ENCODE peak calls at places on chromosome 12, in eight cellular contexts. J is endodermal cell, B is cardiac muscle cell, L is right lobe of liver, Z is stomach, D is H7, K is OCI-LY7, T is pancreas. N is an unnamed sample.
A peak's percentile ranks its signal among the peaks of the same experiment; 100 is the strongest.

GRCh38 chr12:57889541-57889989 is 43.0 kb upstream of the CTDSP2 start:
- DNase-seq in J (peak; percentile 71), L (no peak), K (no peak), D (peak; percentile 43), Z (no peak), B (no peak), T (no peak), N (no peak)

GRCh38 chr12:52629251-52630103 is 11.1 kb upstream of the KRT73 start:
- DNase-seq in Z (no peak), J (peak; percentile 26), D (no peak), B (no peak), T (no peak), L (no peak), K (no peak), N (no peak)

GRCh38 chr12:4824415-4824814 is 85.3 kb upstream of the KCNA1 start:
- DNase-seq in L (no peak), B (no peak), J (no peak), K (no peak), D (no peak), Z (no peak), T (no peak), N (peak; percentile 45)

GRCh38 chr12:67193705-67194104 is 75.5 kb upstream of the CAND1 start:
- DNase-seq in B (peak; percentile 77), K (peak; percentile 11), Z (no peak), J (peak; percentile 89), L (no peak), T (no peak), D (peak; percentile 4), N (peak; percentile 28)

GRCh38 chr12:79127268-79127895 is 262.8 kb downstream of the SYT1 start:
- DNase-seq in K (no peak), B (no peak), D (no peak), L (no peak), Z (no peak), J (no peak), T (no peak), N (peak; percentile 54)

GRCh38 chr12:46201284-46201789 is 67.5 kb downstream of the SLC38A1 start:
- DNase-seq in B (no peak), J (no peak), K (no peak), D (no peak), Z (no peak), T (no peak), L (no peak), N (no peak)

GRCh38 chr12:11648514-11649412 is 711 bp upstream of the ETV6 start:
- DNase-seq in T (peak; percentile 77), J (peak; percentile 92), Z (peak; percentile 69), L (peak; percentile 78), B (peak; percentile 86), K (peak; percentile 85), D (peak; percentile 91), N (peak; percentile 54)

GRCh38 chr12:44696542-44696941 is 179.6 kb downstream of the NELL2 start:
- DNase-seq in Z (no peak), D (no peak), L (no peak), B (no peak), K (no peak), T (no peak), J (no peak), N (no peak)

GRCh38 chr12:120981407-120981921 is 3.1 kb downstream of the HNF1A start:
- DNase-seq in T (no peak), L (peak; percentile 52), Z (no peak), D (no peak), K (no peak), B (no peak), J (no peak), N (no peak)

GRCh38 chr12:19741132-19741489 is 301.8 kb downstream of the AEBP2 start:
- DNase-seq in K (no peak), J (no peak), Z (no peak), D (no peak), B (peak; percentile 35), T (no peak), L (no peak), N (no peak)

GRCh38 chr12:53223391-53224267 is 8.4 kb downstream of the RARG start:
- DNase-seq in L (no peak), K (no peak), B (no peak), J (peak; percentile 84), D (peak; percentile 74), T (no peak), Z (no peak), N (no peak)

GRCh38 chr12:19186722-19187661 is 57.5 kb downstream of the PLEKHA5 start:
- DNase-seq in L (no peak), D (no peak), T (no peak), B (peak; percentile 66), J (no peak), K (peak; percentile 52), Z (no peak), N (peak; percentile 63)

GRCh38 chr12:114684098-114684869 is at the start of gene TBX3:
- DNase-seq in L (peak; percentile 96), Z (peak; percentile 79), K (no peak), B (peak; percentile 98), D (peak; percentile 94), J (peak; percentile 99), T (peak; percentile 87), N (peak; percentile 99)

GRCh38 chr12:40618621-40619020 is 73.6 kb upstream of the CNTN1 start:
- DNase-seq in T (no peak), D (no peak), K (no peak), L (no peak), B (no peak), Z (no peak), J (no peak), N (no peak)

GRCh38 chr12:71440393-71441349 is 1.1 kb downstream of the LGR5 start:
- DNase-seq in L (peak; percentile 69), T (peak; percentile 60), B (peak; percentile 18), D (peak; percentile 46), J (peak; percentile 81), Z (peak; percentile 62), K (no peak), N (no peak)

GRCh38 chr12:32834122-32834521 is 62.5 kb downstream of the PKP2 start:
- DNase-seq in J (no peak), K (no peak), B (no peak), D (no peak), Z (no peak), L (no peak), T (no peak), N (no peak)

GRCh38 chr12:10331642-10332239 is 24.1 kb downstream of the KLRD1 start:
- DNase-seq in D (peak; percentile 48), B (peak; percentile 61), Z (no peak), T (no peak), L (no peak), J (peak; percentile 48), K (peak; percentile 78), N (peak; percentile 50)

GRCh38 chr12:108235231-108235959 is 103.7 kb downstream of the CMKLR1 start:
- DNase-seq in J (peak; percentile 83), K (no peak), L (no peak), D (peak; percentile 56), B (no peak), Z (no peak), T (no peak), N (no peak)

GRCh38 chr12:54128466-54128865 is 60.3 kb downstream of the SMUG1 start:
- DNase-seq in L (no peak), D (peak; percentile 70), T (no peak), B (no peak), Z (no peak), J (peak; percentile 56), K (no peak), N (no peak)

GRCh38 chr12:94157891-94158495 is 9.6 kb downstream of the PLXNC1 start:
- DNase-seq in K (peak; percentile 53), Z (no peak), T (no peak), J (no peak), D (no peak), L (no peak), B (no peak), N (no peak)

GRCh38 chr12:114767906-114768697 is 84.1 kb upstream of the TBX3 start:
- DNase-seq in D (no peak), L (no peak), B (no peak), K (no peak), T (no peak), Z (no peak), J (no peak), N (no peak)

DNA sequence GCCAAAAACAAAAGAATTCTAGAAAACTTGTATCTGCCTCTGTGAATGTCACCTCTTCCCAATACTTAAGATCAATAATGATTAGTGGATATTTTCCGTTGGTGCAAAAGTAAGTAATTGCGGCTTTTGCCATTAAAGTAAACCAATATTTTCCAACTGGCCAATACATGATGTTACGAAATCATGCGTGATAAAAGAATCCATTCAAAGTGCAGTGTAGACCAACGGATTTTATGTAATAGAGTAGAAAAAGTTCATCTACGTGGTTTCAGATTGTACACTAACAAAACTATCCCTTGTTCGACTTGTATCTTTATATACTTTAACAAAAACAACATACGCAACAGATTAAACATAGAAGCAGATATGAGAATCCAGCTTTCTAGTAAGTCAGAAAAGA is 626 bp upstream of the ZNF268 start:
- DNase-seq in T (no peak), D (no peak), J (no peak), L (no peak), B (no peak), Z (no peak), K (peak; percentile 4), N (no peak)
- H3K4me3 ChIP-seq in T (no peak overlapping the region), D (no peak overlapping the region), J (peak overlapping the region; percentile 98), L (no peak overlapping the region), B (no peak overlapping the region), Z (no peak overlapping the region), K (peak overlapping the region; percentile 9), N (no peak overlapping the region)

GRCh38 chr12:113135178-113136127 is at the start of gene RASAL1:
- DNase-seq in J (peak; percentile 99), T (peak; percentile 82), D (peak; percentile 100), K (peak; percentile 93), L (peak; percentile 52), Z (peak; percentile 79), B (peak; percentile 40), N (no peak)
- H3K4me3 ChIP-seq in J (peak within 1 kb of the TSS; percentile 71), T (no peak within 1 kb of the TSS), D (peak within 1 kb of the TSS; percentile 67), K (peak within 1 kb of the TSS; percentile 90), L (no peak within 1 kb of the TSS), Z (peak within 1 kb of the TSS; percentile 20), B (peak within 1 kb of the TSS; percentile 15), N (no peak within 1 kb of the TSS)

DNA sequence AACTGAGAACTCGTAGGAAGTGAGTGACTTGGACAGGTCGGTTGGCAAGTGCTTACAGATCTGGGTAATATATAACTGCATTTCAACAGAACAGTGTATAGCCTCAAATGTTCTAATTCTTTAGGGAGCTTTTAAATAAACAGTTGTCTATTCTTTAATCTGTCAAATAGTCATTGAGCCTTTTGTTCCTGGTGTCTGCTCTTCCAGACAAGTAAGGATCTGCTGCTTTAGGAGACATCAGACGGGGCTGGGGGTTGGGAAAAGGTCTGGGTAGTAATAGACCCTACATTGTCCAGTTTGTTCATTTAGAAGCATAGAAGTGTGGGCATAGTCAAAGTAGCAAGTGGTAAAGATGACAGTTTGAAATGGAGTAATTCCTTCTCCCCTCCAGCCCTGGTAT is 2.0 kb downstream of the PTPN11 start:
- DNase-seq in J (peak; percentile 37), B (no peak), D (no peak), L (no peak), K (no peak), T (no peak), Z (no peak), N (no peak)
- H3K4me3 ChIP-seq in J (no peak overlapping the region), B (no peak overlapping the region), D (no peak overlapping the region), L (no peak overlapping the region), K (no peak overlapping the region), T (no peak overlapping the region), Z (no peak overlapping the region), N (no peak overlapping the region)

GRCh38 chr12:113422929-113423669 is 919 bp downstream of the SDSL start:
- DNase-seq in T (no peak), B (no peak), J (no peak), K (no peak), L (no peak), Z (no peak), D (no peak), N (no peak)
- H3K4me3 ChIP-seq in T (no peak overlapping the region), B (peak overlapping the region; percentile 27), J (peak overlapping the region; percentile 61), K (no peak overlapping the region), L (peak overlapping the region; percentile 64), Z (peak overlapping the region; percentile 41), D (no peak overlapping the region), N (peak overlapping the region; percentile 51)

GRCh38 chr12:68237068-68237467 is 11.5 kb upstream of the IL26 start:
- DNase-seq in J (no peak), B (no peak), K (no peak), Z (no peak), T (no peak), D (no peak), L (no peak), N (no peak)
- H3K4me3 ChIP-seq in J (no peak overlapping the region), B (no peak overlapping the region), K (peak overlapping the region; percentile 57), Z (peak overlapping the region; percentile 32), T (no peak overlapping the region), D (no peak overlapping the region), L (peak overlapping the region; percentile 24), N (no peak overlapping the region)

N was measured in astrocyte of the cerebellum.